ENCODE peak calls at places on chromosomes 16 and 17, in eight cellular contexts. E, T, L, A, P, Y, Q and O are unnamed samples. For H3K4me1, the result is how much of the 10 kb centered on the place peaks cover.

GRCh38 chr17:63993368-63993990 is 4.7 kb upstream of the PRR29 start:
- DNase-seq in E (no peak), T (peak), L (no peak), A (no peak), P (peak), Y (no peak), Q (no peak), O (no peak)

GRCh38 chr17:40483679-40484078 is 17.7 kb downstream of the TNS4 start:
- DNase-seq in E (no peak), T (no peak), L (no peak), A (no peak), P (no peak), Y (no peak), Q (no peak), O (no peak)

GRCh38 chr17:81867952-81868673 is 3.0 kb downstream of the ARHGDIA start:
- DNase-seq in E (no peak), T (no peak), L (no peak), A (no peak), P (no peak), Y (no peak), Q (no peak), O (no peak)

GRCh38 chr17:74870512-74870911 is 2.3 kb downstream of the FDXR start:
- DNase-seq in E (peak), T (no peak), L (no peak), A (peak), P (no peak), Y (no peak), Q (peak), O (no peak)

GRCh38 chr17:73612074-73612473 is 32.2 kb downstream of the SDK2 start:
- DNase-seq in E (no peak), T (no peak), L (no peak), A (no peak), P (no peak), Y (no peak), Q (no peak), O (no peak)

GRCh38 chr17:57671546-57672204 is 73.4 kb downstream of the CCDC182 start:
- DNase-seq in E (peak), T (peak), L (no peak), A (peak), P (peak), Y (peak), Q (peak), O (peak)

GRCh38 chr16:69201787-69202186 is 14.8 kb downstream of the SNTB2 start:
- DNase-seq in E (no peak), T (no peak), L (no peak), A (no peak), P (no peak), Y (no peak), Q (peak), O (no peak)

GRCh38 chr17:63071797-63072196 is 105.8 kb downstream of the TANC2 start:
- DNase-seq in E (no peak), T (no peak), L (no peak), A (no peak), P (no peak), Y (no peak), Q (no peak), O (no peak)

GRCh38 chr16:12160815-12161550 is 184.4 kb downstream of the SNX29 start:
- DNase-seq in E (no peak), T (no peak), L (peak), A (peak), P (no peak), Y (no peak), Q (no peak), O (no peak)

GRCh38 chr17:48997827-48998556 is 807 bp downstream of the IGF2BP1 start:
- DNase-seq in E (no peak), T (no peak), L (no peak), A (no peak), P (no peak), Y (no peak), Q (no peak), O (no peak)

GRCh38 chr17:49287481-49287880 is 56.9 kb upstream of the PHOSPHO1 start:
- DNase-seq in E (no peak), T (no peak), L (no peak), A (no peak), P (no peak), Y (no peak), Q (no peak), O (no peak)

GRCh38 chr16:15988268-15989013 is 39.0 kb downstream of the ABCC1 start:
- DNase-seq in E (no peak), T (no peak), L (no peak), A (no peak), P (no peak), Y (no peak), Q (peak), O (no peak)

GRCh38 chr17:66655861-66656260 is 179.1 kb upstream of the CACNG5 start:
- DNase-seq in E (no peak), T (peak), L (no peak), A (no peak), P (no peak), Y (no peak), Q (peak), O (no peak)

DNA sequence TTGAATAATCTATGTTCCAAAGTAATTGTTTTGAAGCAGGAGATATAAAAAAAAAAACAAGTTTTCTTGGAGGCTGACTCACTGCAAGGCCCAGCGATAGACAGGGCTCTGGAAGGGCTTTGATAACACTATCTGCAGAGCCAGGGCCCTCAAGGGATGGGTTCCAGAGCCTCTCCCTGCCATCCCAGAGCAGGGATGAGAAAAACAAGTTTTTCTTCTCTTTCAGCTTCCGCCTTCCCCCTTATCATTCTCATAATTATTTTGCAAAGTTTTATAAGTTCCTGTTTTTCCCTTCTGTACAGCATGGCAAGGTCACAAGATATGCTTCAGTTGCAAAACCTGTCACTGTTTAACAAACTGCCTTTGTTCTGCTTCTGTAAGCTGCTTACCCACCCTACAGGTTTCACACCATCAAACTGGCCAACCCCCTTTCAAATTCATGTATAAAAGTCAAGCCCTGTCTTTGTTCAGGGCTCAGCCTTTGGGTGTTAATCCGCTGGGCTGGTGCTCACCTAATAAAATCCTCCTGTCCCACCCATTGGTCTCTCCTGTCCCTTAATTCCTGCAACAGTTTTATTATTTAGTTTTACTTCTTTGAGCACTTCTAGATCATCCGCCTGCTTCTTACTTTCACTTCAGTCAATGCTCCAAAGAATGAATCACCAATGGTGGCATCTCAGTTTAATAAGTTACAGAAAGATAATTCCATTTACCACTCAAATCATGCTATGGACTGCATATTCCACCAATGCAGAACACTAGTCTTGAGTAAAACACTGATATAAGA is 5.6 kb upstream of the THUMPD1 start:
- DNase-seq in E (no peak), T (no peak), L (no peak), A (no peak), P (no peak), Y (no peak), Q (no peak), O (no peak)
- H3K27ac ChIP-seq in E (no peak), T (no peak), L (no peak), A (no peak), P (no peak), Y (no peak), Q (no peak), O (no peak)

GRCh38 chr16:55812951-55813350 is 19.9 kb downstream of the CES1 start:
- DNase-seq in E (no peak), T (no peak), L (no peak), A (no peak), P (no peak), Y (no peak), Q (no peak), O (no peak)

GRCh38 chr16:55809386-55809785 is 23.5 kb downstream of the CES1 start:
- DNase-seq in E (no peak), T (no peak), L (no peak), A (no peak), P (no peak), Y (no peak), Q (no peak), O (no peak)

GRCh38 chr16:55815320-55815719 is 17.6 kb downstream of the CES1 start:
- DNase-seq in E (peak), T (no peak), L (no peak), A (no peak), P (no peak), Y (no peak), Q (no peak), O (no peak)

GRCh38 chr16:55811811-55812210 is 21.1 kb downstream of the CES1 start:
- DNase-seq in E (no peak), T (no peak), L (no peak), A (no peak), P (no peak), Y (no peak), Q (no peak), O (no peak)

GRCh38 chr16:55809851-55810250 is 23.0 kb downstream of the CES1 start:
- DNase-seq in E (no peak), T (no peak), L (no peak), A (no peak), P (no peak), Y (no peak), Q (no peak), O (no peak)
- H3K4me1 ChIP-seq in E (under half), T (under half), L (under half), A (under half), P (under half), Y (under half), Q (under half), O (under half)

GRCh38 chr17:7705269-7706255 is 560 bp downstream of the EFNB3 start:
- DNase-seq in E (no peak), T (no peak), L (no peak), A (no peak), P (no peak), Y (no peak), Q (no peak), O (no peak)
- H3K4me3 ChIP-seq in E (peak), T (no peak), L (no peak), A (peak), P (peak), Y (peak), Q (peak), O (peak)

DNA sequence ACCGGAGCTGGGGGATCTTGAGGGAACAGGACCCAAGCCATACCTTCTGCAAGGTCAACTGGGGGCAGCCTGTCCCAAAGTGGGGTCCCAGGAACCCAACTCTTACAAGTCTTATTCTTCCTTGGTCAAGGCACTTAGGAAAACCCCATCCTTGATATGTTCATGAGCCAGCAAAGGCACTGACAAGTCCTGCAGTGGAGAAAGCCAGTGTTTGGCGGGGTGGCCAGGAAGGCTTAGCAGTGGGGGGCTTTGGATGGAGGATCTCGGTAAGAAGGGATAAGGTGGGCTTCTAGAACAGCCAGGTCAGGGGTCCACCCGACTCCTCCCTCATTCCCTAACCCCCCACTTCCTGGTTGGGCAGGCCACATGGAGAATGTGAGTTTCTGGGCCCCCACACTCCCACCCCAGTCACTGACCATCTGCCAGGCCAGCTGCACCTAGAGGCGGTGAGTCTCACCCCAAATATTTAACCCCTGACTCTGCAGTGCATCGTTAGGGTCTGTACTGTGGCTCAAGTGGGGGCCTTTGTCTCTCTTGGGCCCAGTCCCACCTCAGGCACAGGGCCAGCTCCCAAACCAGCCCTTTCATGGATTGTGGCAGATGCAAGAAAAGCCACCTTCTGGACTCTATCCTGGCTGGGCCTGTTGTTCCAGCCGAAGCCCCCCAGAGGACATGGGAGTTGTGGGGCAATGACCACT is 22.3 kb downstream of the PPL start:
- DNase-seq in E (no peak), T (no peak), L (no peak), A (no peak), P (no peak), Y (no peak), Q (no peak), O (no peak)
- H3K27ac ChIP-seq in E (peak), T (no peak), L (no peak), A (no peak), P (no peak), Y (no peak), Q (no peak), O (no peak)